ENCODE peak calls at places on chromosomes 11 and 22, in nine cellular contexts. Z is NCI-H1105 treated with DMSO at 0.1 percent for 48 hours, E is activated T-cell treated with anti-CD3 and anti-CD28 coated beads for 1 hour, K is endothelial cell, X is astrocyte of the spinal cord, C is mucosa of gallbladder, S is GM10248, L is retina, P is T follicular helper cell. G is an unnamed sample.

GRCh38 chr11:124898711-124899110 is 1.0 kb upstream of the ROBO4 start:
- DNase-seq in Z (no peak), E (no peak), K (peak), X (no peak), C (peak), S (no peak), L (no peak), P (no peak), G (no peak)

GRCh38 chr11:2443406-2443805 is 908 bp downstream of the TRPM5 start:
- DNase-seq in Z (no peak), E (no peak), K (no peak), X (no peak), C (no peak), S (no peak), L (no peak), P (no peak), G (no peak)

GRCh38 chr11:112511271-112511670 is 250.6 kb upstream of the PLET1 start:
- DNase-seq in Z (no peak), E (no peak), K (no peak), X (no peak), C (no peak), S (no peak), L (no peak), P (no peak), G (no peak)

GRCh38 chr11:35487532-35488078 is 37.8 kb downstream of the PAMR1 start:
- DNase-seq in Z (peak), E (no peak), K (peak), X (peak), C (peak), S (no peak), L (no peak), P (no peak), G (no peak)

GRCh38 chr11:123494195-123495050 is 64.4 kb downstream of the GRAMD1B start:
- DNase-seq in Z (peak), E (no peak), K (no peak), X (peak), C (no peak), S (no peak), L (no peak), P (no peak), G (no peak)

GRCh38 chr11:8086001-8086479 is 5.0 kb downstream of the TUB start:
- DNase-seq in Z (peak), E (no peak), K (no peak), X (peak), C (no peak), S (no peak), L (peak), P (no peak), G (no peak)

GRCh38 chr11:66886317-66886588 is 29.4 kb downstream of the LRFN4 start:
- DNase-seq in Z (no peak), E (no peak), K (no peak), X (no peak), C (no peak), S (no peak), L (no peak), P (no peak), G (no peak)

GRCh38 chr22:30755760-30756124 is 61.1 kb downstream of the OSBP2 start:
- DNase-seq in Z (no peak), E (no peak), K (no peak), X (no peak), C (no peak), S (no peak), L (no peak), P (no peak), G (no peak)

GRCh38 chr11:34050536-34050935 is 995 bp upstream of the CAPRIN1 start:
- DNase-seq in Z (no peak), E (no peak), K (no peak), X (peak), C (no peak), S (no peak), L (no peak), P (no peak), G (peak)

GRCh38 chr11:107043242-107043991 is 25.1 kb upstream of the GUCY1A2 start:
- DNase-seq in Z (no peak), E (no peak), K (no peak), X (peak), C (no peak), S (peak), L (no peak), P (no peak), G (peak)

GRCh38 chr11:75697906-75698563 is 19.6 kb upstream of the MOGAT2 start:
- DNase-seq in Z (no peak), E (no peak), K (no peak), X (no peak), C (no peak), S (no peak), L (no peak), P (no peak), G (no peak)

GRCh38 chr11:74837191-74837590 is 88.5 kb downstream of the RNF169 start:
- DNase-seq in Z (no peak), E (no peak), K (no peak), X (no peak), C (no peak), S (no peak), L (no peak), P (no peak), G (no peak)

GRCh38 chr11:75201771-75202170 is 38.8 kb upstream of the TPBGL start:
- DNase-seq in Z (no peak), E (no peak), K (no peak), X (no peak), C (no peak), S (no peak), L (no peak), P (no peak), G (no peak)

GRCh38 chr11:19239039-19239438 is 1.7 kb downstream of the E2F8 start:
- DNase-seq in Z (no peak), E (no peak), K (no peak), X (no peak), C (no peak), S (no peak), L (no peak), P (no peak), G (no peak)

GRCh38 chr11:67271548-67272284 is 5.4 kb downstream of the GRK2 start:
- DNase-seq in Z (no peak), E (no peak), K (no peak), X (no peak), C (no peak), S (no peak), L (peak), P (no peak), G (no peak)

GRCh38 chr22:27686534-27686933 is 115.0 kb downstream of the MN1 start:
- DNase-seq in Z (no peak), E (no peak), K (no peak), X (peak), C (peak), S (no peak), L (peak), P (no peak), G (no peak)

GRCh38 chr11:2177081-2177480 is 5.5 kb upstream of the TH start:
- DNase-seq in Z (no peak), E (no peak), K (no peak), X (no peak), C (no peak), S (no peak), L (peak), P (no peak), G (no peak)

GRCh38 chr22:17748555-17749353 is 25.5 kb downstream of the BID start:
- DNase-seq in Z (no peak), E (no peak), K (peak), X (no peak), C (no peak), S (no peak), L (no peak), P (no peak), G (no peak)